ENCODE peak calls at places on chromosome 5, in four cellular contexts. H, I, L and Q are unnamed samples.

GRCh38 chr5:1864896-1865440 is 17.8 kb downstream of the IRX4 start:
- DNase-seq in H (no peak), I (no peak), L (no peak), Q (no peak)

GRCh38 chr5:10453564-10453963 is 11.9 kb downstream of the ROPN1L start:
- DNase-seq in H (no peak), I (no peak), L (no peak), Q (no peak)

GRCh38 chr5:135541969-135542502 is 6.3 kb upstream of the NEUROG1 start:
- DNase-seq in H (no peak), I (no peak), L (no peak), Q (no peak)

GRCh38 chr5:40570408-40571129 is 109.1 kb upstream of the PTGER4 start:
- DNase-seq in H (no peak), I (no peak), L (no peak), Q (peak; percentile 39)

GRCh38 chr5:66558562-66558961 is 37.6 kb upstream of the MAST4 start:
- DNase-seq in H (no peak), I (no peak), L (no peak), Q (peak; percentile 18)

GRCh38 chr5:14156611-14157493 is 13.7 kb downstream of the TRIO start:
- DNase-seq in H (no peak), I (peak; percentile 89), L (no peak), Q (peak; percentile 59)

GRCh38 chr5:759781-760362 is 24.7 kb downstream of the ZDHHC11B start:
- DNase-seq in H (no peak), I (no peak), L (no peak), Q (no peak)

GRCh38 chr5:53607896-53608295 is 47.5 kb downstream of the NDUFS4 start:
- DNase-seq in H (no peak), I (no peak), L (no peak), Q (no peak)

GRCh38 chr5:68287976-68288755 is 72.6 kb downstream of the PIK3R1 start:
- DNase-seq in H (peak; percentile 25), I (peak; percentile 70), L (peak; percentile 75), Q (peak; percentile 78)

GRCh38 chr5:58950224-58950623 is 367.3 kb downstream of the RAB3C start:
- DNase-seq in H (no peak), I (no peak), L (no peak), Q (no peak)

GRCh38 chr5:76332620-76333170 is 70.4 kb upstream of the IQGAP2 start:
- DNase-seq in H (no peak), I (no peak), L (no peak), Q (no peak)

GRCh38 chr5:56757077-56757476 is 58.3 kb upstream of the MAP3K1 start:
- DNase-seq in H (no peak), I (no peak), L (no peak), Q (no peak)

GRCh38 chr5:91379602-91380490 is 3.3 kb downstream of the ARRDC3 start:
- DNase-seq in H (peak; percentile 88), I (peak; percentile 97), L (peak; percentile 97), Q (peak; percentile 99)
- H3K36me3 ChIP-seq in H (no peaks in the 10 kb centered on the region), I (peaks cover 39% of the 10 kb centered on the region), L (peaks cover 5% of the 10 kb centered on the region), Q (no peaks in the 10 kb centered on the region)

GRCh38 chr5:137056676-137057075 is 442.4 kb downstream of the SPOCK1 start:
- DNase-seq in H (no peak), I (no peak), L (no peak), Q (no peak)

GRCh38 chr5:137055271-137055872 is 443.8 kb downstream of the SPOCK1 start:
- DNase-seq in H (no peak), I (no peak), L (no peak), Q (no peak)

GRCh38 chr5:137054792-137055191 is 444.3 kb downstream of the SPOCK1 start:
- DNase-seq in H (no peak), I (no peak), L (no peak), Q (no peak)

GRCh38 chr5:137054335-137054734 is 444.8 kb downstream of the SPOCK1 start:
- DNase-seq in H (no peak), I (no peak), L (no peak), Q (no peak)

DNA sequence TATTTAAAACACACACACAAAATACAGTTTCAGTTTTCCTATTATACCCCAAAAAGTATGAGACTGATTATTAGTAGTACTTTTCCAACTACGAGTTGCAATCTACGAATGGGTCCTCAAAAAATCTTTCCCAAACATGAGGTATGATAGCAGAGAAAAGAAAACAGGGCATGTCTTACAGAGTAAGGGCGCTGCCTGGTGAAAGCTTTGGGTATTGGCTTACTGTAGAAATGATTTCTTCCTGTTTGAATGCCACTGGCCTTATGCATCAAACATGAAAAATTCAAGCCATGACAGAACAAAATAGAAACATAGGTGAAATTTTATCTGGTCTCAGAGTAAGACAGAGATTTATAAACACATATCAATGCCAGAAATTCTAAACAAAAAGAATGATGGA is 448.0 kb downstream of the SPOCK1 start:
- DNase-seq in H (no peak), I (no peak), L (peak; percentile 56), Q (no peak)
- TF ChIP-seq CTCF in H (no peak), I (no peak), L (peak; percentile 81), Q (no peak)

DNA sequence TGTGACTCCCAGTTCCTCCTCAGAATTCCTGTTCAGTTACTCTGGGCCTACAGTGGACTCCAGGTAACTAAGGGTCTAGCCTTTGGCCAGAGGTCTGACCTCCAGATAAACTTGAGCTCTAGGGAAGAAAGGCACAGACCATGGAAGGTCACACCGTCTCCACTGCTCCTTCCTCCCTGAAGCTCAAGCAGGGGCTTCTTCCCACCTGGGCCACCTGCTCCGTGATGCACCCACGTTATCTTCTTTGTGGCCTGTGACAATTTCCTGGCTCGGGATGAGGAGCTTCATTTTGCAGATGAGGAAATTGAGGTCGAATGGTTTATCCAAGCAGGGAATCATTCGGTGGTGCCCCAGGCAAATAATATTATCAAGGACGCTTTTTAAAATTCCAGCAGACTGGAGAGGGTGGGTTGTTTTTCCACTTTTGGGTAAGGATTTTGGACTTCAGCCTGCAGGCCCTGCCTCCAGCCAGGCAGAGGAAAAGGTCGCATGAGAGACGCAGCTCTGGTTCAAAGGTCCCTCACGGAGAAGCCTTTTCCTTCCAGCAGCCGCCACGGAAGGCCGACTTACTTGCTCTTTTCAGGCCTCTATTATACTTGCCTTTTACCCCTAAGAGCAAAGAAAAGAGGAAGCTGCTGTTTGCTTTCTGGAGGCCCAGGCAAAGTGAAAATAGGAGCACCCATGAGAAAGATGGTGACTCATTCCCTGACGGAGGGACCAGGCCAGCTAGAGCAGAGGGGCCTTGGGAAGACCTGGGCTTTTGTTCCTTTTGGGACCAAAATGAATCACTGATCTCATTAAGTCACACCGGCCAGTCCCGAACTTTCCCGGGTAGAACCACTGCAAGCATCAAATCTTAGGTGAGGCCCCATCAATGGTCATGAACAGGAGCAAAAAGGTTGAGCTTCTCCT is 22.8 kb upstream of the DUSP1 start:
- DNase-seq in H (no peak), I (no peak), L (no peak), Q (peak; percentile 47)
- H3K4me3 ChIP-seq in H (no peak overlapping the region), I (no peak overlapping the region), L (no peak overlapping the region), Q (no peak overlapping the region)

DNA sequence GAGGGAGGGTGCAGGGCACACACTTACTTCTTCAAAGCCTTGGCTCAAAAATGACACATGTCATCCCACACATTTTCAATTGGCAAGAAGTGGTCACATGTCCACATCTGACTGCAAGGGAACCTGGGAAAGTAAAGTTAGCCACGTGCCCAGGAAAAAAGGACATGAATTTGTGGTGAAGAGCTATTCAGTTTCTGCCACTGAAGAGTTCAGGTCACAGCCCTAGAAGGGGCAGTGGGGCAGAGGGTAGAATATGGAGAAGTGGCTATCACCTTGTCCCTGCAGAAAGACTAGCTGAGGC is 1.9 kb upstream of the RGS14 start:
- DNase-seq in H (no peak), I (no peak), L (no peak), Q (no peak)
- H3K36me3 ChIP-seq in H (no peaks in the 10 kb centered on the region), I (no peaks in the 10 kb centered on the region), L (no peaks in the 10 kb centered on the region), Q (no peaks in the 10 kb centered on the region)

DNA sequence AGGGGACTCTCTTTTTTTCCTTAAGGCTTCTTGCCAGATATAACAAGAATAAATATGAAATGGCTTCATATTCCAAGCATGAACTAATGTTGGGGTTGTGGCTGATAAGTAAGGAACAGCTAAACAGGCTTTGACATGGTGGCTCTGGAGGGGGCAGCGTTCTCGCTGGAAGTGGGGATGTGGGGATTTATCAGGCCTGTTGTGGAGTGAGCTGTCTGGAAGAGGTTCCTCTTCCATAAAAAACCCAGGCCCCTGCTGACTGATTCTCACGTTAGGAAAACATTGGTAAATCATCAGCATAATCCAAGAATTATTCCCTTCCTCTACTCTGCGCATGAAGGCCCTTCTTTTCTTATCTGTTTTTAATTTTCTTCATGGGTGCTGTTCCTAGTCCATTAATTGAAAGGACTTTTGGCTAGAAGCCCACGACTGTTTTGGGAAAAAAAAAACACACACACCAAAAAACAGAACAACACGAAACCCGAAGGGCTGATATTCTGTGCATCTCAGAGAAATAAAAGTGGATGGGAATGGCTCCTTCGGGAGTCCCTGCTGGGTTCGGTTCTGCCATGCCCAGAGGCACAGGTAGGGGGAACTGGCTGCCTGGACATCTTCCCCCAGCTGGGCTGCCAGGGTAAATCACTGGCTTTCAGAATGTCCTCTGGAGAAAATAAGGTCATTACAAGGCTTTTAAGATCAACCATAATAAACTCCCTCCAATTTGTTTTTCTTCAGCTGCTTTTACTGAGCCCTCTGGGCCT is 297.0 kb downstream of the SLIT3 start:
- DNase-seq in H (no peak), I (no peak), L (peak; percentile 52), Q (no peak)
- TF ChIP-seq CTCF in H (peak; percentile 41), I (no peak), L (peak; percentile 60), Q (no peak)

GRCh38 chr5:101123365-101123764 is 220.3 kb upstream of the ST8SIA4 start:
- DNase-seq in H (no peak), I (no peak), L (no peak), Q (no peak)
- H3K4me3 ChIP-seq in H (no peak overlapping the region), I (no peak overlapping the region), L (no peak overlapping the region), Q (no peak overlapping the region)